ENCODE peak calls at places on chromosome 2, in four cellular contexts. N is IMR-90, L is H1, B is mesenchymal stem cell. J is an unnamed sample.
A peak's percentile ranks its signal among the peaks of the same experiment; 100 is the strongest.

GRCh38 chr2:242047963-242048362 is 178.4 kb downstream of the RTP5 start:
- DNase-seq in N (no peak), L (no peak), B (no peak), J (no peak)

GRCh38 chr2:218570850-218571249 is 2.2 kb downstream of the CNOT9 start:
- DNase-seq in N (peak; percentile 66), L (no peak), B (peak; percentile 59), J (no peak)

GRCh38 chr2:101354420-101354819 is 32.9 kb downstream of the CREG2 start:
- DNase-seq in N (no peak), L (no peak), B (no peak), J (no peak)

GRCh38 chr2:120637847-120638246 is 97.8 kb upstream of the GLI2 start:
- DNase-seq in N (no peak), L (no peak), B (no peak), J (no peak)

GRCh38 chr2:152355411-152355831 is 20.4 kb downstream of the FMNL2 start:
- DNase-seq in N (no peak), L (no peak), B (no peak), J (no peak)

GRCh38 chr2:62010632-62011276 is 105.3 kb downstream of the COMMD1 start:
- DNase-seq in N (no peak), L (no peak), B (no peak), J (no peak)

GRCh38 chr2:101150306-101151140 is 659 bp downstream of the TBC1D8 start:
- DNase-seq in N (no peak), L (peak; percentile 77), B (peak; percentile 32), J (no peak)

GRCh38 chr2:60533114-60534033 is 20.1 kb downstream of the BCL11A start:
- DNase-seq in N (peak; percentile 89), L (no peak), B (peak; percentile 75), J (no peak)

GRCh38 chr2:239566995-239567580 is 166.3 kb upstream of the HDAC4 start:
- DNase-seq in N (no peak), L (no peak), B (no peak), J (no peak)

GRCh38 chr2:47307066-47307465 is 95.9 kb upstream of the MSH2 start:
- DNase-seq in N (peak; percentile 76), L (no peak), B (peak; percentile 45), J (no peak)

GRCh38 chr2:143694335-143694734 is 565.1 kb downstream of the ARHGAP15 start:
- DNase-seq in N (no peak), L (no peak), B (no peak), J (no peak)

DNA sequence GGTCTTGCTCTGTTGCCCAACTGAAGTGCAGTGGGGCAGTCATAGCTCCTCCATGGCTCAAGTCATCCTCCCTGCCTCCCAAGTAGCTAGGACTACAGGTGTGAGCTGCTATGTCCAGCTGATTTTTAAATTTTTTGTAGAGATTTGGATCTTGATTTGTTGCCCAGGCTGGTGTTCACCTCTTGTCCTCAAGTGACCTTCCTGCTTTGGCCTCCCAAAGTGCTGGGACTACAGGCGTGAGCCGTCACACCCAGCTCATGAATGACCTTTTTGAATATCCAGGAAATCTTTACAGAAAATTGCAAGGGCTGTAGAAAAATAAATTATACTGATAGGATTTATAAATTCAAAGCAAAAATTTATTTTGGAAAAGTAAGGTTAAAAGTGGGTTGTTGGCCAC is 17.4 kb downstream of the ACTR3 start:
- DNase-seq in N (no peak), L (no peak), B (no peak), J (no peak)
- H4K91ac ChIP-seq in N (no peak overlapping the region), L (no peak overlapping the region), B (no peak overlapping the region), J (no peak overlapping the region)

DNA sequence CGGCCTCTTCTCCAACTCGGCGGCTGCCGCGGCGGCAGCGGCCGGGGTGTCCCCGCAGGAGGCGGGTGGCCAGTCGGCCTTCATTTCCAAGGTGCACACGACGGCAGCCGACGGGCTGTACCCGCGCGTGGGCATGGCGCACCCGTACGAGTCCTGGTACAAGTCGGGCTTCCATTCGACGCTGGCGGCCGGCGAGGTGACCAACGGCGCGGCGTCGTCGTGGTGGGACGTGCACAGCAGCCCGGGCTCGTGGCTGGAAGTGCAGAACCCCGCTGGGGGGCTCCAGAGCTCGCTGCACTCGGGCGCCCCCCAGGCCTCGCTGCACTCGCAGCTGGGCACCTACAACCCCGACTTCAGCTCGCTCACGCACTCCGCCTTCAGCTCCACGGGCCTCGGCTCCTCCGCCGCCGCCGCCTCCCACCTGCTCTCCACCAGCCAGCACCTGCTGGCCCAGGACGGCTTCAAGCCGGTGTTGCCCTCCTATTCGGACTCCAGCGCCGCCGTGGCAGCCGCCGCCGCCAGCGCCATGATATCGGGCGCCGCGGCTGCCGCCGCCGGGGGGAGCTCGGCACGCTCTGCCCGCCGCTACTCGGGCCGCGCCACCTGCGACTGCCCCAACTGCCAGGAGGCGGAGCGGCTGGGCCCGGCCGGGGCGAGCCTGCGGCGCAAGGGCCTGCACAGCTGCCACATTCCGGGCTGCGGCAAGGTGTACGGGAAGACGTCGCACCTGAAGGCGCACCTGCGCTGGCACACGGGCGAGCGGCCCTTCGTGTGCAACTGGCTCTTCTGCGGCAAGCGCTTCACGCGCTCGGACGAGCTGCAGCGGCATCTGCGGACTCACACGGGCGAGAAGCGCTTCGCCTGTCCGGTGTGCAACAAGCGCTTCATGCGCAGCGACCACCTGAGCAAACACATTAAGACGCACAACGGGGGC is 1.9 kb downstream of the SP9 start:
- DNase-seq in N (no peak), L (peak; percentile 80), B (peak; percentile 7), J (peak; percentile 69)
- H2BK5ac ChIP-seq in N (no peak overlapping the region), L (no peak overlapping the region), B (no peak overlapping the region), J (no peak overlapping the region)

GRCh38 chr2:15602393-15602792 is 10.7 kb downstream of the DDX1 start:
- DNase-seq in N (no peak), L (no peak), B (no peak), J (no peak)
- H3K36me3 ChIP-seq in N (peaks cover 49% of the 10 kb centered on the region), L (peaks cover 73% of the 10 kb centered on the region), B (peaks cover 97% of the 10 kb centered on the region), J (peaks cover 48% of the 10 kb centered on the region)

DNA sequence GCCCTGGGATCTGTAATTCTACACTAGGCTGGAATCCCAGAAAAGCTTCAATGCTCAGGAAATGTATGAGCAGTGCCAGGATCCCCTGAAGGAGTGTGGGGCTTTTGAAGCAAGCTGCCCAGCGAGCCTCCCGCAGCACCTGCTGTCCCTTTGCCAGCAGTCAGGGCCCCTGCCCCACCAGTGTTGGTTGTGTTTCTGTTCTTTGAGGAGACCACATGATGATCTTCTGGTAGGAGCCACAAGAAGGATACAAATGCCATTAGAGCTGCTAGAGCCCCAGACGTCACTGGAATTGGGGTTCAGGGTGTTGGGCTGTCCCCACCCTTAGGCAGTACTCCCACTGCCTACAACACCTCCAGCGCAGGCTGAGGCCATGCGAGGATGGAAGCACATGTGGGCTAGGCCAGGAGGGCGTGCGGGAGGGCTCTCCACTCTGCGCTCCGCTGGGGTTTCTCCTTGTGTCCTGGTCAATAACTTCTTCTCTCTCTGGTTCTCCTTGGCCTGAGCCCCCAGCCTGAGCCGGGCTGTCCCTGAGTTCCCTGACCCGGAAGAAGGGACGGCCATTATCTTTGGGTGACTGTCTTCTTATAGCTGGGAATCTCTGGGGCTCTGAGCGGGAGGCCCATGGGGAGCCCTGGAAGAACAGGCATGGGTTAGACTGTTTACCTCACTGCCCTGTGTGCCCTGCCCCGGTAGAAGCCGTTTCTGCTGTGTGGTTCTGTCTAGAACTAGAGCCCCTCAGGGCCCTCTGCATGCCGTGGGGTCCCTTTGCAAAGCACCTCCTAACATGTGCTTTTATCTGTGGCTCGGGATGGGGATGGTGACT is 73.9 kb downstream of the LRRFIP1 start:
- DNase-seq in N (no peak), L (no peak), B (no peak), J (no peak)
- H4K91ac ChIP-seq in N (peak overlapping the region; percentile 62), L (peak overlapping the region; percentile 75), B (peak overlapping the region; percentile 65), J (peak overlapping the region; percentile 87)

J was measured in trophoblast cell.